ENCODE peak calls at places on chromosomes 4 and X, in four cellular contexts. T, D, J and L are unnamed samples.

GRCh38 chr4:34422472-34422871 is 1821.8 kb downstream of the ARAP2 start:
- DNase-seq in J (no peak), D (no peak), T (no peak), L (no peak)

GRCh38 chr4:111854494-111855087 is 290.7 kb upstream of the FAM241A start:
- DNase-seq in D (peak; percentile 4), T (no peak), J (peak; percentile 59), L (no peak)

GRCh38 chr4:25213327-25213979 is 20.4 kb upstream of the PI4K2B start:
- DNase-seq in T (no peak), D (no peak), J (no peak), L (no peak)

GRCh38 chrX:53682885-53683555 is 3.5 kb downstream of the HUWE1 start:
- DNase-seq in J (peak; percentile 58), T (peak; percentile 52), D (peak; percentile 18), L (peak; percentile 33)

GRCh38 chr4:1493540-1494287 is 87.5 kb upstream of the NKX1-1 start:
- DNase-seq in D (no peak), J (no peak), T (no peak), L (no peak)

GRCh38 chr4:28772066-28772465 is 1911.4 kb downstream of the STIM2 start:
- DNase-seq in J (no peak), T (no peak), D (no peak), L (no peak)

GRCh38 chrX:76172325-76172887 is 456 bp upstream of the PBDC1 start:
- DNase-seq in J (no peak), T (no peak), D (no peak), L (no peak)

GRCh38 chr4:38150021-38150671 is 189.9 kb downstream of the PTTG2 start:
- DNase-seq in T (no peak), J (no peak), D (no peak), L (no peak)

GRCh38 chrX:123860983-123861382 is 1.1 kb downstream of the XIAP start:
- DNase-seq in D (no peak), J (no peak), T (no peak), L (no peak)

GRCh38 chr4:15682340-15682725 is 706 bp downstream of the FAM200B start:
- DNase-seq in T (no peak), J (no peak), D (no peak), L (no peak)

GRCh38 chrX:21373637-21374162 is 518 bp upstream of the CNKSR2 start:
- DNase-seq in J (no peak), D (no peak), T (peak; percentile 28), L (peak; percentile 8)

GRCh38 chr4:69026974-69027373 is 69.3 kb upstream of the UGT2B7 start:
- DNase-seq in D (no peak), T (no peak), J (no peak), L (no peak)

GRCh38 chr4:185773419-185773818 is 38.6 kb downstream of the SORBS2 start:
- DNase-seq in J (peak; percentile 66), T (peak; percentile 43), D (peak; percentile 46), L (no peak)
- H3K27ac ChIP-seq in J (peak overlapping the region; percentile 86), T (no peak overlapping the region), D (peak overlapping the region; percentile 77), L (no peak overlapping the region)

DNA sequence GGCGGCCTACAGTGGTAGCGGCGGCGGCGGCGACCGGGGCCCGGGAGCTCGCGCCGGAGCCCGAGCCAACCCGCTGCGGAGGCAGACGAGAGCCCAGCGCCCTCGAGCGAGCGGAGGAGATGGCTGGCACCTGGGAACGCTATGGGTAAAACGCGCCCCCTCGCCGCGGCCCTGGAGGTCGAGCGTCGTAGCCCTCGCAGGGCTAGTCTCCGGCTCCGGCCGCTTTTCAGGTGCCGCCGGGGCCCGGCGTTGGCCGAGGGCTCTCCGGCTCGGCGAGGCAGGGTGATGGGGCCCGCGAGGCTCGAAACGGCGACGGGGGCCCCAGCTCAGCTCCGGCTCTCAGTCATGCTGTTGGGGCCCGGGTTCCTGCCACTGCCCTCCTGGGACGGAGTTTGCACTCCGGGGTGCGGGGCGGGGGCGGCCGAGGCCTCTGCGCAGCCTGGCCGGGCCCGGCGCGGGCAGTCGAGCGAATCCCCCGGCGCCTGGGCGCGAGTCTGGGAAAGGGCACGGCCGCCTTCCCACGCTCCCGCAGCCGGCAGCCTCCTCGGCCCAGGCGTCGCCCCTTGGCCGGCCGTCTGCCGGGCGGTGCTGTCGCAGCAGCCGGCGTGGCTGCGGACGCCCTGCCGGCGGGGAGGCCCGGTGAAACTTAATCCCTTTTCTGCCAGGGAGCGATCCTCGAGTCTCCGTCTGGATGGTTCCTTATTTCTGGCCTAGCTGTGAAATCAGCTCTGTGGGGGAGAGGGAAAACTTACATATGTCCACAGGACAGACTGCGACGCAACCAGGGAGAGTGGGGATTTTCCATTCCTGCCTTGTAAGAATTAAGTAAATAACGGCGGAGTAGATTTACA is 845 bp downstream of the MID2 start:
- DNase-seq in T (peak; percentile 38), D (peak; percentile 5), J (peak; percentile 70), L (no peak)
- H3K27me3 ChIP-seq in T (peaks cover 10% of the 10 kb centered on the region), D (no peaks in the 10 kb centered on the region), J (peaks cover 6% of the 10 kb centered on the region), L (no peaks in the 10 kb centered on the region)

GRCh38 chr4:54912155-54912554 is 213.2 kb downstream of the KDR start:
- DNase-seq in D (no peak), T (no peak), J (no peak), L (no peak)
- TF ChIP-seq CTCF in D (no peak), T (no peak), J (no peak), L (no peak)

DNA sequence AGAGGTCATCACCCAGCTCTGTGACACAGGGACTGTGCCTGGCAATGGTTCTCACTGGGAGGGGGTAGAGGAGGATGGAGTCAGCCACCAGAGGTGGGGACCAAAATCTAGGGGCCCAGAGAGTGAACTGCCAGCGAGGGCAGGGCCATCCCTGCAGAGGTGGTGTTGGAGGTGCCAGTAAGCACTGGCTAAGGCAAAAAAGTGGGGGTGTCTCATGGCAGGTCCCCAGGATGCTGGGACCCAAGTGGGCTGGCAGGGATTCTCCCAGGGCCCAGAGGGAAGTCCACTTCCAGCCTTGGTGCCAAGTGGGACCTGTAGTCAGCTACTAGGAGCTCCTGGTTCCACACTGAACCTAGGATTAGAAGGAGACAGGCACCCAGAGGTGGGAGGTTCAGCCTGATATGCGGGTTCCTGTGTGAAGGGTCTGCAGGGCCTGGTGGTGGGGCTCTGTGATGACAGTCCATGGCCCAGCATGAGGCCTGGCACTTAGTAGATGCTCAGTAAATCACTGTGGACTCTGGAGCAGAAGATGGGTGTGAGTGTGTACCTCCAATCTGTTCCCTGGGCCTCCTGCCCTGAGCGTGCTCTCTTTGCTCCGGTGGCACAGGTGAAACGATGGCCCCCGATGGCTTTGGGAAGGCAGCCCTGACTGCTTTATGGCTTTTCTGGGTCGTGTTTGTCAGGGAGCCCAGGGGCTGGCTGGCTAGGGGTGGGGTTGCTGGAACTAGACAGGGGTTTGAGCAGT is 81.5 kb downstream of the PSAPL1 start:
- DNase-seq in J (no peak), T (no peak), D (no peak), L (no peak)
- H3K27ac ChIP-seq in J (no peak overlapping the region), T (no peak overlapping the region), D (no peak overlapping the region), L (no peak overlapping the region)

GRCh38 chrX:2714551-2714950 is 23.5 kb downstream of the CD99 start:
- DNase-seq in J (no peak), T (no peak), D (no peak), L (no peak)
- H3K27me3 ChIP-seq in J (no peaks in the 10 kb centered on the region), T (no peaks in the 10 kb centered on the region), D (no peaks in the 10 kb centered on the region), L (no peaks in the 10 kb centered on the region)

DNA sequence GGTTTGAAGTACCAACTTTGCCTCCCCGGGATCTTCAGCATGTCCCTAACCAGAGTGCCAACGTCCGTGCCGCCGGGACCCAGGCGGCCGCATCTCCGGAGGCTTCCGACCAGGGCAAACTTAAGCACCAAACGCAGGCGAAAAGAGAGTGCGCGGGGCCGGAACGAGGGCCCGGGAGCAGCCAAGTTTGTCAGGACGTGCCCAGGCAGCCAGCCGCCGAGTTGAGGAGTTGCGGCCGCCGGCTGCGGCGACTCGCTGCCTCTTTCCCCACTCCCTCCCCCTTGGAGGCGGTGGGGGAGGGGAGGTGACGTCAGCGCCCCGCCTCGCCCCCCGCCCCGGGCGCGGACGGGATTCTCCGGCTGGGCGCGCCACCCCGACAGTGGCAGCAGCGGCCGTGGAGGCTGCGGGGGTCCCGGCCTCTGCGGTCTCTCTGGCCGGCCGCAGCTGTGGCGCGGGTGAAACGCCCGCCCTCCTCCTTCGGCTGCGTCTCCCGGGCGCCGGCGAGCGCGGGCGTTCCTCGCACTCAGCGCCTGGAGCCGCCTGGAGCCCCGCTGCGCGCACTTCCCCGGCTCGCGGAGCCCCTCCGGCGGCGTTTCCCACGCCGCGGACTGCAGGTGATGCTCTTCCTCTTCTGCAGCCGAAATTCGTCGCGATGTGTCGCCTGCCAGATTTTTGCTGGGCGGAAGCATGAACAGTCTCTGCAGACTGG is 2.9 kb upstream of the FAT1 start:
- DNase-seq in J (peak; percentile 85), D (peak; percentile 59), T (peak; percentile 85), L (no peak)
- TF ChIP-seq CTCF in J (no peak), D (no peak), T (no peak), L (no peak)

GRCh38 chr4:164824581-164824980 is 52.4 kb upstream of the APELA start:
- DNase-seq in J (no peak), D (no peak), T (no peak), L (no peak)
- H3K27ac ChIP-seq in J (no peak overlapping the region), D (no peak overlapping the region), T (no peak overlapping the region), L (no peak overlapping the region)

DNA sequence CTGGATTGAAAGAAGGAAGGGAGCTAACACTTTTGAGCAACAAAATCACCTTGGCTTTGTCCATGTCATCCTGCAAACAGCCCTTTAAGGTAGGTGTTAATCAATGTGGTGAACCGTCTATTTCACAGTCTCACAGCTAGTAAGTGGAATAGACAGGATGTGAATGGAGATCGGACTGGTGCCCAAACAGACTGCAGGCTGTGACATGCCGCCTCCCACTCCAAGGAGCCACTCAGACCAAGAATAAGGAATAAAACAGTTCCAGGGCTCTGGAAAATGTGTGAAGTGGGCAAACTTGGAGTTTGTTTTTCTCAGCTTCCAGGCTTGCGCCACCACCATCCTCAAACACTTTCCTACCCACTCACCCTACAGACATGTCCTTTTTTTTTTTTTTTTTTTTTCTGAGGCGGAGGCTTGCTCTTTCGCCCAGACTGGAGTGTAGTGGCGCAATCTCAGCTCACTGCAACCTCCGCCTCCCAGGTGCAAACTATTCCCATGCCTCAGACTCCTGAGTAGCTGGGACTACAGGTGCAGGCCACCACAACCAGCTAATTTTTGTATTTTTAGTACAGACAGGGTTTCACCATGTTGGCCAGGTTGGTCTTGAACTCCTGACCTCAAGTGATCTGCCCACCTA is 57.7 kb upstream of the SEC24B start:
- DNase-seq in D (no peak), T (no peak), J (no peak), L (no peak)
- H3K27me3 ChIP-seq in D (peaks cover 4% of the 10 kb centered on the region), T (no peaks in the 10 kb centered on the region), J (no peaks in the 10 kb centered on the region), L (no peaks in the 10 kb centered on the region)

GRCh38 chr4:188783160-188783559 is 643.9 kb downstream of the TRIML1 start:
- DNase-seq in D (peak; percentile 7), T (no peak), J (no peak), L (no peak)

GRCh38 chr4:188780028-188780427 is 640.8 kb downstream of the TRIML1 start:
- DNase-seq in D (no peak), J (no peak), T (no peak), L (no peak)

GRCh38 chr4:188783606-188784157 is 644.4 kb downstream of the TRIML1 start:
- DNase-seq in J (no peak), T (no peak), D (no peak), L (no peak)

GRCh38 chr4:188780686-188781085 is 641.4 kb downstream of the TRIML1 start:
- DNase-seq in J (no peak), T (no peak), D (no peak), L (no peak)

DNA sequence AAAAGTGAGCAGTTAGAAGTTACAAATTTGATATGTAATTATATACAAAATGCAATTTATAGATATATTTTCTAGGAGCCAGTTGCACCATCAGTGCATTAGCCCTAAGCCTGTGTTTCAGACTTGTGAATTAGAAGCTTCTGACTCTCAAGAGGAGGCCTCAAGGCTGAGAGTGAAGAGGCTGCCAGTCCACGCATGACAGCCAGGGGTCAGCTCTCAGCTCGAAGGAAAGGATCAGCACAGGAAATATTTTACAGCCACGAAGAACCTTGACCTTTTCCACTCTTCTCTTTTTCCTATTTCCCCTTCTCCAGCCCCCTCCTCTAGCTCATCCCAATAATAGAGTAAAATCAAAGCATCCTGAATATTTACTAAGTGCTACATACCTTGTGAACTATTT is 642.4 kb downstream of the TRIML1 start:
- DNase-seq in D (no peak), J (peak; percentile 32), T (peak; percentile 55), L (no peak)
- TF ChIP-seq CTCF in D (peak; percentile 37), J (no peak), T (peak; percentile 68), L (no peak)